ENCODE peak calls at places on chromosomes 4 and X, in four cellular contexts. M, Z, D and E are unnamed samples.

GRCh38 chrX:108271397-108271787 is 166.8 kb downstream of the COL4A6 start:
- DNase-seq in D (no peak), Z (no peak), M (no peak), E (no peak)

GRCh38 chr4:8557151-8558076 is 22.8 kb upstream of the GPR78 start:
- DNase-seq in Z (no peak), D (no peak), M (no peak), E (no peak)

GRCh38 chr4:123853651-123854050 is 457.1 kb downstream of the SPRY1 start:
- DNase-seq in D (no peak), Z (no peak), M (no peak), E (no peak)

GRCh38 chr4:115906428-115906827 is 793.0 kb upstream of the NDST4 start:
- DNase-seq in D (no peak), Z (no peak), M (no peak), E (no peak)

GRCh38 chr4:145887241-145887964 is 51.2 kb downstream of the ZNF827 start:
- DNase-seq in D (no peak), M (peak), Z (peak), E (no peak)

GRCh38 chr4:156420557-156420956 is 466.9 kb upstream of the CTSO start:
- DNase-seq in D (no peak), M (peak), Z (no peak), E (no peak)

GRCh38 chr4:157172011-157172410 is 48.5 kb upstream of the GRIA2 start:
- DNase-seq in Z (no peak), M (peak), D (no peak), E (no peak)

GRCh38 chrX:16240231-16240905 is 73.1 kb downstream of the MAGEB17 start:
- DNase-seq in D (no peak), M (no peak), Z (no peak), E (no peak)

GRCh38 chr4:128600996-128601857 is 208.3 kb upstream of the JADE1 start:
- DNase-seq in M (peak), Z (peak), D (peak), E (no peak)

GRCh38 chrX:107571296-107571998 is 56.9 kb upstream of the PRPS1 start:
- DNase-seq in D (no peak), Z (peak), M (peak), E (no peak)

GRCh38 chrX:1336331-1337143 is at the start of gene IL3RA:
- DNase-seq in Z (peak), D (no peak), M (no peak), E (no peak)

GRCh38 chr4:94827481-94828110 is 69.8 kb downstream of the BMPR1B start:
- DNase-seq in Z (peak), D (no peak), M (peak), E (no peak)

GRCh38 chr4:158825443-158826036 is 56.7 kb downstream of the FNIP2 start:
- DNase-seq in D (no peak), Z (no peak), M (no peak), E (no peak)

GRCh38 chrX:74550295-74550802 is 64.1 kb downstream of the RLIM start:
- DNase-seq in M (peak), Z (peak), D (peak), E (peak)

GRCh38 chr4:71222661-71223060 is 116.2 kb upstream of the SLC4A4 start:
- DNase-seq in D (no peak), Z (no peak), M (no peak), E (no peak)

GRCh38 chr4:38306482-38307071 is 346.4 kb downstream of the PTTG2 start:
- DNase-seq in D (no peak), Z (no peak), M (no peak), E (no peak)

GRCh38 chr4:84499065-84499982 is at the start of gene NKX6-1:
- DNase-seq in Z (peak), D (peak), M (peak), E (peak)

GRCh38 chrX:43467608-43468234 is 188.4 kb upstream of the MAOA start:
- DNase-seq in Z (no peak), D (peak), M (no peak), E (no peak)

GRCh38 chr4:145513020-145513621 is 31.5 kb downstream of the SMAD1 start:
- DNase-seq in D (no peak), Z (no peak), M (no peak), E (no peak)

GRCh38 chr4:130183096-130183495 is 1087.1 kb downstream of the C4orf33 start:
- DNase-seq in M (no peak), Z (no peak), D (no peak), E (no peak)

GRCh38 chrX:149937881-149938426 is 337 bp downstream of the EOLA2 start:
- DNase-seq in D (no peak), Z (no peak), M (peak), E (no peak)

GRCh38 chrX:149940015-149940716 is 1.9 kb upstream of the EOLA2 start:
- DNase-seq in M (peak), D (peak), Z (peak), E (peak)

GRCh38 chrX:149938427-149939270 is at the start of gene EOLA2:
- DNase-seq in Z (peak), M (peak), D (peak), E (peak)

DNA sequence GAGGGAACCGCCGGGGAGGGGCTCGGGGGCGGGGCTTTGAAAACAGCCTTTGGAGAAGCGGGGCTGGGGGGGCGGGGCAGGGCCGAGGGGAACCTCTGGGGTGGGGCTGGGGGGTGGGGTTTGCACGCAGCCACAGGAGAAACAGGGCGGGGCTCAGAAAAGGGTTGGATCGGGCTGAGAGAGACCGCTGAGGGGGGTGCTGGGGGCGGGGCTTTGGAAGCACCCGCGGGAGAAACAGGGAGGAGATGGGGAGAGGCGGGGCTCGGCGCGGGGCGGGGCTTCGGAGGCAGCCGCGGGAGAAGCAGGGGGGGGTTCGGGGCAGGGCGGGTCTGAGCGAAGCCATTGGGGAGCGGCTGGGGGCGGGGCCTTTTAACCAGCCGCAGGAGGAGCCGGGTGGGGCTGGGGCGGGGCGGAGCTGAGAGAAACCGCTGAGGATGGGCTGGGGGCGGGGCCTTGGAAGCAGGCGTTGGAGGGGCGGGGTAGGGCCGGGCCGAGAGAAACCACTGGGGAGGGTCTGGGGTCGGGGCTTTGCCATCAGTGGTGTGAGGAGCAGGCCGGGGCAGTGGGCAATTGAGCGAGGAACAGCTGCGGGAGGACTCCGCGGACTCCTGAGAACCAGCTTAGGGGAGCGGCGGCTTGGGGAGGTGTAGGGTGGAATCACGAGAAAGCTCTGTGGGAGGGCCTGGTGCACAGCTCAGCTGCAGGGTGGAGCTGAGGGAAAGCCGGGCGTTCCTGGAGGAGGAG is 1.2 kb upstream of the EOLA2 start:
- DNase-seq in D (peak), Z (peak), M (peak), E (peak)
- H3K14ac ChIP-seq in D (no peak), Z (no peak), M (peak), E (no peak)

GRCh38 chrX:24673424-24673823 is 20.3 kb upstream of the POLA1 start:
- DNase-seq in D (no peak), M (no peak), Z (no peak), E (no peak)

GRCh38 chrX:24676403-24677024 is 17.2 kb upstream of the POLA1 start:
- DNase-seq in D (no peak), M (no peak), Z (peak), E (no peak)

GRCh38 chrX:24668111-24668510 is 21.0 kb upstream of the PCYT1B start:
- DNase-seq in Z (peak), D (no peak), M (no peak), E (no peak)

GRCh38 chrX:24672701-24673190 is 21.0 kb upstream of the POLA1 start:
- DNase-seq in M (no peak), Z (no peak), D (no peak), E (peak)
- H3K14ac ChIP-seq in M (no peak), Z (no peak), D (no peak), E (no peak)

GRCh38 chr4:182881928-182882327 is 35.3 kb downstream of the DCTD start:
- DNase-seq in D (no peak), Z (no peak), M (no peak), E (no peak)
- H3K14ac ChIP-seq in D (no peak), Z (no peak), M (no peak), E (no peak)

GRCh38 chrX:40106677-40107290 is 9.0 kb upstream of the BCOR start:
- DNase-seq in Z (peak), D (no peak), M (no peak), E (no peak)
- H3K14ac ChIP-seq in Z (no peak), D (no peak), M (no peak), E (no peak)

GRCh38 chr4:150237110-150237852 is 159.0 kb downstream of the DCLK2 start:
- DNase-seq in Z (peak), D (no peak), M (peak), E (no peak)

GRCh38 chr4:150235317-150235716 is 157.1 kb downstream of the DCLK2 start:
- DNase-seq in D (no peak), M (no peak), Z (no peak), E (no peak)

GRCh38 chr4:150236626-150237025 is 158.4 kb downstream of the DCLK2 start:
- DNase-seq in M (peak), Z (peak), D (no peak), E (no peak)

GRCh38 chr4:150234246-150234645 is 156.0 kb downstream of the DCLK2 start:
- DNase-seq in D (no peak), M (peak), Z (peak), E (no peak)

GRCh38 chr4:150235795-150236385 is 157.6 kb downstream of the DCLK2 start:
- DNase-seq in D (no peak), Z (peak), M (peak), E (no peak)
- H3K14ac ChIP-seq in D (no peak), Z (no peak), M (peak), E (no peak)

GRCh38 chr4:212438-213174 is 88.3 kb downstream of the ZNF718 start:
- DNase-seq in Z (peak), D (peak), M (peak), E (peak)
- H3K14ac ChIP-seq in Z (no peak), D (no peak), M (no peak), E (peak)

GRCh38 chrX:70434914-70435586 is 9.6 kb upstream of the DLG3 start:
- DNase-seq in M (peak), Z (peak), D (no peak), E (no peak)
- H3K14ac ChIP-seq in M (peak), Z (no peak), D (no peak), E (no peak)

GRCh38 chr4:2789351-2789750 is 3.5 kb upstream of the SH3BP2 start:
- DNase-seq in Z (no peak), M (no peak), D (no peak), E (no peak)

GRCh38 chr4:2786794-2787229 is 6.1 kb upstream of the SH3BP2 start:
- DNase-seq in D (no peak), M (no peak), Z (no peak), E (no peak)

GRCh38 chr4:2787230-2788100 is 5.4 kb upstream of the SH3BP2 start:
- DNase-seq in M (no peak), Z (no peak), D (no peak), E (no peak)

GRCh38 chr4:2788532-2789103 is 4.3 kb upstream of the SH3BP2 start:
- DNase-seq in M (peak), Z (no peak), D (no peak), E (no peak)

GRCh38 chr4:2788101-2788500 is 4.8 kb upstream of the SH3BP2 start:
- DNase-seq in M (no peak), Z (no peak), D (no peak), E (no peak)
- H3K14ac ChIP-seq in M (no peak), Z (no peak), D (no peak), E (peak)